ENCODE peak calls at places on chromosomes 6 and 20, in nine cellular contexts. K is GM23248; O is right cardiac atrium; N is cardiac muscle cell; Y is left ventricle myocardium inferior; H is CD8-positive, alpha-beta T cell; V is heart right ventricle; Q is A549; D is tibial artery. X is an unnamed sample. For H3K4me1, the result is how much of the 10 kb centered on the place peaks cover.

GRCh38 chr6:45543298-45544235 is 165.8 kb upstream of the SUPT3H start:
- DNase-seq in K (peak), H (no peak), D (no peak), O (no peak), Q (no peak), N (no peak), Y (no peak), V (no peak), X (no peak)

GRCh38 chr6:167298166-167298565 is 7.1 kb downstream of the UNC93A start:
- DNase-seq in O (no peak), H (no peak), Q (no peak), Y (no peak), N (no peak), K (no peak), V (no peak), D (no peak), X (no peak)

GRCh38 chr6:169894377-169894960 is 143.0 kb downstream of the ERMARD start:
- DNase-seq in Q (no peak), K (no peak), O (no peak), V (no peak), D (no peak), Y (no peak), H (no peak), N (no peak), X (no peak)

GRCh38 chr20:61797200-61797599 is 268.5 kb downstream of the TAF4 start:
- DNase-seq in Q (no peak), D (no peak), H (no peak), V (no peak), K (no peak), Y (no peak), O (no peak), N (no peak), X (peak)

GRCh38 chr6:18039481-18039880 is 52.0 kb upstream of the KIF13A start:
- DNase-seq in V (no peak), Y (no peak), Q (no peak), K (no peak), D (no peak), N (no peak), O (no peak), H (no peak), X (no peak)

GRCh38 chr6:124812067-124812466 is 150.2 kb upstream of the RNF217 start:
- DNase-seq in N (no peak), Y (no peak), O (no peak), D (no peak), H (no peak), V (no peak), K (no peak), Q (no peak), X (no peak)

GRCh38 chr6:119643866-119644265 is 294.3 kb upstream of the MAN1A1 start:
- DNase-seq in N (no peak), V (no peak), H (no peak), D (no peak), Y (no peak), K (no peak), Q (no peak), O (no peak), X (no peak)

GRCh38 chr20:50865591-50865990 is 65.6 kb downstream of the ADNP start:
- DNase-seq in H (no peak), D (no peak), V (no peak), Y (no peak), Q (no peak), K (no peak), O (no peak), N (no peak), X (no peak)

GRCh38 chr6:162715601-162716000 is 12.0 kb downstream of the PRKN start:
- DNase-seq in V (no peak), Y (no peak), N (no peak), O (no peak), Q (no peak), D (no peak), K (no peak), H (no peak), X (no peak)

GRCh38 chr20:237479-237878 is 10.4 kb downstream of the DEFB129 start:
- DNase-seq in D (no peak), K (peak), Y (no peak), N (no peak), Q (no peak), H (no peak), V (no peak), O (no peak), X (peak)

GRCh38 chr6:113857565-113858066 is 471 bp downstream of the MARCKS start:
- DNase-seq in O (peak), H (no peak), K (peak), D (peak), Q (peak), Y (peak), V (peak), N (peak), X (peak)

GRCh38 chr6:52820198-52820597 is 16.6 kb upstream of the GSTA1 start:
- DNase-seq in H (no peak), V (no peak), K (peak), Q (no peak), Y (no peak), D (no peak), O (no peak), N (no peak), X (no peak)

GRCh38 chr20:40073535-40074111 is 615.4 kb downstream of the MAFB start:
- DNase-seq in V (no peak), H (no peak), Q (no peak), K (peak), Y (no peak), D (no peak), O (no peak), N (peak), X (no peak)

GRCh38 chr6:40438556-40438955 is 148.6 kb downstream of the LRFN2 start:
- DNase-seq in V (no peak), Y (no peak), Q (no peak), H (no peak), N (no peak), D (no peak), O (no peak), K (no peak), X (no peak)

GRCh38 chr6:127710668-127711067 is 133.7 kb downstream of the C6orf58 start:
- DNase-seq in H (no peak), K (no peak), N (no peak), D (no peak), Y (no peak), V (no peak), O (no peak), Q (no peak), X (no peak)

GRCh38 chr20:43387737-43388136 is 70.0 kb upstream of the SRSF6 start:
- DNase-seq in N (no peak), K (peak), D (no peak), Y (no peak), O (no peak), H (no peak), Q (no peak), V (no peak), X (no peak)

GRCh38 chr6:2432258-2432657 is 186.9 kb upstream of the GMDS start:
- DNase-seq in Y (no peak), D (no peak), N (no peak), O (no peak), Q (no peak), H (no peak), V (no peak), K (peak), X (no peak)

GRCh38 chr6:143198312-143198711 is 137.6 kb downstream of the AIG1 start:
- DNase-seq in H (no peak), N (no peak), K (no peak), Q (no peak), D (no peak), Y (no peak), O (no peak), V (no peak), X (no peak)

GRCh38 chr6:18177566-18177965 is 22.3 kb downstream of the KDM1B start:
- DNase-seq in D (no peak), H (no peak), Q (no peak), O (no peak), N (no peak), Y (no peak), K (no peak), V (no peak), X (no peak)

GRCh38 chr20:38774167-38774566 is 25.9 kb downstream of the ACTR5 start:
- DNase-seq in O (no peak), Y (no peak), Q (no peak), H (no peak), D (no peak), N (no peak), V (no peak), K (no peak), X (no peak)

GRCh38 chr6:128208851-128209580 is 308.2 kb upstream of the THEMIS start:
- DNase-seq in Q (no peak), Y (no peak), K (peak), V (no peak), N (no peak), D (no peak), H (no peak), O (no peak), X (no peak)

GRCh38 chr6:135537782-135538301 is 40.3 kb upstream of the AHI1 start:
- DNase-seq in K (peak), V (no peak), Y (no peak), N (no peak), O (no peak), D (no peak), Q (no peak), H (peak), X (no peak)

GRCh38 chr20:8647868-8648495 is 420.9 kb upstream of the PLCB4 start:
- DNase-seq in H (no peak), N (no peak), O (peak), K (peak), Q (no peak), D (no peak), V (peak), Y (peak), X (no peak)

GRCh38 chr6:150025201-150025917 is at the start of gene RAET1L:
- DNase-seq in H (no peak), K (peak), O (peak), D (no peak), Y (peak), N (no peak), V (peak), Q (peak), X (no peak)

GRCh38 chr6:105402090-105402980 is 547 bp downstream of the PREP start:
- DNase-seq in V (peak), Q (peak), D (no peak), K (peak), O (no peak), Y (no peak), H (peak), N (no peak), X (no peak)

GRCh38 chr6:43290353-43290904 is 7.6 kb upstream of the SLC22A7 start:
- DNase-seq in D (no peak), K (no peak), H (no peak), O (no peak), Y (no peak), N (no peak), Q (no peak), V (no peak), X (no peak)

GRCh38 chr6:157406666-157407065 is 25.7 kb downstream of the ZDHHC14 start:
- DNase-seq in Y (no peak), D (no peak), N (no peak), H (no peak), K (no peak), V (no peak), Q (no peak), O (no peak), X (no peak)

GRCh38 chr20:38315290-38315966 is 11.5 kb downstream of the BPI start:
- DNase-seq in H (no peak), D (no peak), N (no peak), K (peak), O (no peak), Q (no peak), V (no peak), Y (no peak), X (no peak)

GRCh38 chr6:119739776-119740175 is 390.2 kb upstream of the MAN1A1 start:
- DNase-seq in N (no peak), Q (no peak), V (no peak), K (no peak), O (no peak), H (no peak), D (no peak), Y (no peak), X (no peak)

GRCh38 chr20:8309638-8310037 is 177.6 kb downstream of the PLCB1 start:
- DNase-seq in Y (no peak), V (no peak), O (no peak), N (peak), H (no peak), K (peak), Q (no peak), D (no peak), X (no peak)

GRCh38 chr6:167851349-167851952 is 24.7 kb downstream of the AFDN start:
- DNase-seq in N (no peak), Y (no peak), Q (no peak), V (no peak), D (no peak), H (no peak), O (no peak), K (no peak), X (no peak)

GRCh38 chr6:128803911-128804310 is 79.0 kb upstream of the LAMA2 start:
- DNase-seq in Y (no peak), N (no peak), D (no peak), Q (no peak), H (no peak), K (peak), O (no peak), V (peak), X (no peak)

GRCh38 chr6:147758305-147758704 is 249.8 kb downstream of the SAMD5 start:
- DNase-seq in K (no peak), D (no peak), N (no peak), H (no peak), Y (no peak), O (no peak), Q (no peak), V (no peak), X (no peak)

GRCh38 chr20:55390791-55391190 is 614.5 kb downstream of the CBLN4 start:
- DNase-seq in Y (no peak), Q (no peak), D (no peak), O (no peak), V (no peak), N (no peak), K (no peak), H (no peak), X (no peak)

GRCh38 chr20:24960302-24960801 is 11.3 kb downstream of the CST7 start:
- DNase-seq in N (no peak), H (no peak), K (no peak), V (no peak), Y (no peak), D (peak), Q (no peak), O (no peak), X (peak)

GRCh38 chr6:154791561-154792317 is 58.5 kb downstream of the SCAF8 start:
- DNase-seq in O (no peak), Q (no peak), D (no peak), Y (no peak), N (no peak), V (no peak), H (no peak), K (peak), X (no peak)

GRCh38 chr6:163667372-163668060 is 253.0 kb downstream of the QKI start:
- DNase-seq in V (peak), O (no peak), H (peak), D (no peak), Q (no peak), K (peak), N (no peak), Y (no peak), X (no peak)

GRCh38 chr6:89357390-89357789 is 4.9 kb upstream of the UBE2J1 start:
- DNase-seq in V (no peak), D (no peak), H (no peak), Q (no peak), O (no peak), Y (no peak), N (no peak), K (no peak), X (no peak)

DNA sequence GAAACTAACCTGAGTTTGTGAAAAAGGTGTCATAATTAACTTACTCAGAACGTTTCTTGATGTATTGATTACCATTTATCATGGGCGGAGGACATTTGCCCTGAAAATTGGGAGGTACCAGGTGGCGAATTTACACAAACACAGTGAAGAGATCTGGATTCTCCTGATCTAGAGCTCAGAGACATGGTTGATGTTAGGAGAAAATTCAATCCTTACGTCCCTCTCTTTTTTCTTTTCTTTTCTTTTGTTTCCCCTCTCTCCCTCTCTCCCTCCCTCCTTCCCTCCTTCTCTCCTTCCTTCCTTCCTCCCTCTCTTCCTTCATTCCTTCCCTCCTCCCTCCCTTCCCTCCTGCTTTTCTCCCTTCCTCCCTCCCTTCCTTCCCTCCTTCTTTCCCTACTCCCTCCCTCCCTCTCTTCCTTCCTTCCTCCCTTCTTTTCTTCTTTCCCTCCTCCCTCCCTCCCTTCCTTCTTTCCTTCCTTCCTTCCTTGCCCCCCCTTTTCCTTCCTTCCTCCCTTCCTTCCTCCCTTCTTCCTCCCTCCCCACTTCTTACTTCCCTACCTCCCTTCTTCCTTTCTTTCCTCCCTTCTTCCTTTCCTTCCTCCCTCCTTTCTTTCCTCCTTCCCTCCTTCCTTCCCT is 234.1 kb downstream of the OTOR start:
- DNase-seq in D (no peak), N (no peak), Q (no peak), O (no peak), K (no peak), Y (no peak), H (no peak), V (no peak), X (no peak)
- H3K4me3 ChIP-seq in D (no peak), N (no peak), Q (no peak), O (no peak), K (no peak), Y (no peak), H (no peak), V (no peak), X (no peak)

DNA sequence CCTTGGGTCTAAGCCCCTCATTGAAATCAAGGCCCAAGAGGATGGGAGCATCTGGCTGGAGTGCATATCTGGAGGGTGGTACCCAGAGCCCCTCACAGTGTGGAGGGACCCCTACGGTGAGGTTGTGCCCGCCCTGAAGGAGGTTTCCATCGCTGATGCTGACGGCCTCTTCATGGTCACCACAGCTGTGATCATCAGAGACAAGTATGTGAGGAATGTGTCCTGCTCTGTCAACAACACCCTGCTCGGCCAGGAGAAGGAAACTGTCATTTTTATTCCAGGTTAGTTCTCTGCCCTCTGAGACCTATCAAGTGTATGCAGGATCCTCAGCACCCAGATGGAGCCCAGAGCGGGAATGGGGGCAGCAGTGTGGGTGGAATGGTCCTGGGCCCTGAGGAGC is 5.1 kb downstream of the BTN2A2 start:
- DNase-seq in K (peak), H (no peak), O (no peak), Q (no peak), Y (no peak), V (no peak), N (peak), D (no peak), X (no peak)
- H3K4me1 ChIP-seq in K (under half), H (under half), O (under half), Q (under half), Y (under half), V (under half), N (under half), D (under half), X (under half)

DNA sequence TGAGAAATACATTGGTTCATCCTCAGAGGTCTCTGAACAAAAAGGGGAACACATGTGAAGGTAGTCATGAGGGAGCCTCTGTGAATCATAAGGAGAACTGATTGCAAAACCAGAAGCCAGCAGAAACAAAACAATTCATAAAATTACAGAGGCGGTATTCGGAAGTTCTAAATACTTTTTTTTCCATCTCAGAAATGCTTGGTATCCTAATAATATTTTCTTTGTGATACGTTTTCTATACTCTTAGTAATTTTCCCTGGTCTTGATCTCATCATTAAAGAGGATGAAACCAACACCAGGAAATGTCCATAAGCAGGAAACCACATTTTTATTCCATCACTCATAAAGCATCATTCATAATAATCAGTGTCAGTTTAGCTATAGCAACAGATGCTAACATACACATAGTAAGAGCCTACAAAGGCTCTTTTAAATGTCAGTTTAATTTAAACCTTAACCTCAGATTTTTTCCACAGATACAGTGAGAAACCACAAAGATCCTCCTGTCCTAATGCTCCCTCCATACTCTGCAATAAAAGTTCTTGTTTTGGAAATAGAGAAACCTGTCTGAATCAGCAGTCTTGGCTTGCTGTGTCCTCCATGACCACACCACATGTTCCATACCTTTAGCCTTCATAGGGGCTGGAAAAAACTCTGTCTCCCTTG is 29.2 kb downstream of the SGK1 start:
- DNase-seq in Q (no peak), N (no peak), V (no peak), H (no peak), Y (no peak), D (no peak), O (no peak), K (peak), X (no peak)
- H3K4me3 ChIP-seq in Q (no peak), N (no peak), V (no peak), H (no peak), Y (no peak), D (no peak), O (no peak), K (peak), X (no peak)

GRCh38 chr20:57392130-57392445 is 892 bp downstream of the RBM38 start:
- DNase-seq in D (no peak), O (no peak), H (no peak), Q (peak), K (no peak), N (no peak), Y (no peak), V (no peak), X (peak)

GRCh38 chr20:57392512-57393271 is 1.5 kb downstream of the RBM38 start:
- DNase-seq in Q (no peak), Y (peak), D (no peak), N (no peak), H (peak), V (peak), O (peak), K (no peak), X (peak)

GRCh38 chr20:57394087-57395082 is 3.2 kb downstream of the RBM38 start:
- DNase-seq in K (no peak), Q (no peak), D (no peak), N (no peak), H (no peak), Y (no peak), V (no peak), O (no peak), X (peak)

GRCh38 chr20:57395111-57395959 is 4.1 kb downstream of the RBM38 start:
- DNase-seq in H (no peak), V (peak), Y (peak), N (peak), D (peak), O (peak), K (peak), Q (no peak), X (peak)

DNA sequence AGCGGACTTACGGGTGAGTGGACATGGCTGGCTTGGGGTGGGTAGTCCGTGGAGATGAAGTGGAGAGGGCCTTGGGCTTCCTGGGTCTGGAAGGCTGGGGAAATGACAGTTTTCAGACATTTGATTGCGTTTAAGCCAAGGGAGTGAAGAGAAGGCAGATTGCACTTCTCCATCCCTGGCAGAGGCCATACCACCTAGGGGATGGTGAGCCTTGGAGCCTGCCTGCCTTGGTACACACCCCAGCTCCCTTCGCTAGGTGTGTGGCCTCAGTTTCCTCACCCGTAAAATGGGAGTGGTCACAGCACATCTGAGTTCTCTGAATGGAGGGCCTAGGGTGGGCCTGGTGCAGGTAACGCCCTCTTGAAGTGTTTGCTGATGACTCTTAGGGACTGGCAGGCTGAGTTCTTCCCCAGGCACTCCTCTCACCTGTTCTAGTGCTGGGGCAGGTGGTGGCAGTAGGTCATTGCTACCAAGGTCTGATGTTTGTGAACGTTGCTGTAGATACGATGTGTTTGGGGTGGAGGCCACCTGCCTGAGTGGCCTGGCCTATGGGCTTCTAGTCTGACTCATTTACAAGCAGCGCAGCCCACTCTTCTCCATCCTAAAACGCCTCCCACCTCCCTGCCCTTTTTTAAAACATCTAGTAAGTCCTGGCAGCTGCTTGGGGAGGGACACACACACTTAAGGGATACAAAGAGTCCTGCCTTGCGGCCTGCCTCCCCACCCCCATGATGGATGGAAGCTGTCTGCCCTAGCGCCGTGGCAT is 2.3 kb downstream of the RBM38 start:
- DNase-seq in D (no peak), O (no peak), N (no peak), Q (no peak), Y (no peak), V (no peak), K (no peak), H (no peak), X (peak)
- H3K4me1 ChIP-seq in D (half or more), O (under half), N (half or more), Q (under half), Y (half or more), V (half or more), K (under half), H (half or more), X (half or more)